ENCODE peak calls at places on chromosomes 4 and X, in ten cellular contexts. J is Peyer's patch; U is ovary; A is left ventricle myocardium inferior; Y is body of pancreas; F is breast epithelium; K is pancreas; Z is CD8-positive, alpha-beta T cell; R is neuronal stem cell; H is MM.1S. S is an unnamed sample.

GRCh38 chrX:131792356-131792749 is 230.7 kb upstream of the STK26 start:
- DNase-seq in J (peak; percentile 90), U (peak; percentile 95), A (no peak), Y (no peak), F (no peak), K (no peak), Z (no peak), R (no peak), H (peak; percentile 92), S (peak; percentile 91)

GRCh38 chrX:40273356-40274050 is 175.7 kb upstream of the BCOR start:
- DNase-seq in J (no peak), U (peak; percentile 42), A (peak; percentile 25), Y (no peak), F (no peak), K (no peak), Z (no peak), R (no peak), H (no peak), S (peak; percentile 74)

GRCh38 chrX:31506360-31506759 is 434.5 kb upstream of the FTHL17 start:
- DNase-seq in J (no peak), U (no peak), A (no peak), Y (no peak), F (no peak), K (no peak), Z (no peak), R (no peak), H (no peak), S (no peak)

GRCh38 chr4:108596389-108596788 is 24.0 kb upstream of the RPL34 start:
- DNase-seq in J (no peak), U (no peak), A (no peak), Y (no peak), F (no peak), K (no peak), Z (no peak), R (no peak), H (no peak), S (no peak)

GRCh38 chr4:41882622-41883347 is 52.4 kb upstream of the TMEM33 start:
- DNase-seq in J (no peak), U (peak; percentile 28), A (no peak), Y (peak; percentile 46), F (peak; percentile 54), K (no peak), Z (peak; percentile 36), R (no peak), H (peak; percentile 44), S (no peak)

GRCh38 chr4:726235-726787 is 20.7 kb downstream of the PCGF3 start:
- DNase-seq in J (no peak), U (peak; percentile 29), A (no peak), Y (no peak), F (no peak), K (no peak), Z (no peak), R (no peak), H (no peak), S (no peak)

GRCh38 chrX:67614414-67614813 is 70.6 kb downstream of the AR start:
- DNase-seq in J (no peak), U (no peak), A (no peak), Y (no peak), F (no peak), K (no peak), Z (no peak), R (no peak), H (no peak), S (no peak)

GRCh38 chr4:105546086-105546485 is 6.3 kb upstream of the ARHGEF38 start:
- DNase-seq in J (no peak), U (no peak), A (no peak), Y (no peak), F (no peak), K (no peak), Z (no peak), R (no peak), H (no peak), S (no peak)

GRCh38 chrX:13028871-13029336 is 15.5 kb downstream of the FAM9C start:
- DNase-seq in J (no peak), U (no peak), A (no peak), Y (no peak), F (no peak), K (no peak), Z (no peak), R (no peak), H (no peak), S (no peak)

GRCh38 chrX:146887020-146887419 is 72.5 kb upstream of the CXorf51A start:
- DNase-seq in J (no peak), U (no peak), A (no peak), Y (no peak), F (no peak), K (no peak), Z (no peak), R (no peak), H (no peak), S (no peak)

GRCh38 chr4:16897351-16897750 is 1.1 kb downstream of the LDB2 start:
- DNase-seq in J (no peak), U (no peak), A (no peak), Y (no peak), F (no peak), K (no peak), Z (no peak), R (no peak), H (no peak), S (no peak)

GRCh38 chrX:55120767-55121358 is 32.0 kb downstream of the PAGE2 start:
- DNase-seq in J (no peak), U (no peak), A (no peak), Y (no peak), F (no peak), K (no peak), Z (no peak), R (no peak), H (no peak), S (no peak)

GRCh38 chr4:105895609-105896460 is 564 bp downstream of the NPNT start:
- DNase-seq in J (no peak), U (peak; percentile 17), A (peak; percentile 17), Y (peak; percentile 56), F (peak; percentile 69), K (peak; percentile 35), Z (no peak), R (peak; percentile 37), H (peak; percentile 62), S (peak; percentile 12)

GRCh38 chr4:115664285-115664684 is 550.9 kb upstream of the NDST4 start:
- DNase-seq in J (no peak), U (no peak), A (no peak), Y (no peak), F (no peak), K (no peak), Z (no peak), R (peak; percentile 11), H (no peak), S (no peak)

GRCh38 chr4:88792268-88792781 is 94.7 kb upstream of the NAP1L5 start:
- DNase-seq in J (no peak), U (no peak), A (no peak), Y (no peak), F (no peak), K (no peak), Z (no peak), R (no peak), H (no peak), S (no peak)

GRCh38 chr4:87932718-87933136 is 42.8 kb upstream of the SPP1 start:
- DNase-seq in J (no peak), U (no peak), A (no peak), Y (no peak), F (no peak), K (no peak), Z (no peak), R (no peak), H (no peak), S (no peak)

GRCh38 chr4:111952708-111953107 is 192.5 kb upstream of the FAM241A start:
- DNase-seq in J (no peak), U (no peak), A (no peak), Y (no peak), F (no peak), K (no peak), Z (no peak), R (no peak), H (no peak), S (no peak)
- H3K27me3 ChIP-seq in J (no peaks in the 10 kb centered on the region), U (no peaks in the 10 kb centered on the region), A (no peaks in the 10 kb centered on the region), Y (no peaks in the 10 kb centered on the region), F (no peaks in the 10 kb centered on the region), K (peaks cover 2% of the 10 kb centered on the region), Z (no peaks in the 10 kb centered on the region), R (no peaks in the 10 kb centered on the region), H (no peaks in the 10 kb centered on the region), S (no peaks in the 10 kb centered on the region)

DNA sequence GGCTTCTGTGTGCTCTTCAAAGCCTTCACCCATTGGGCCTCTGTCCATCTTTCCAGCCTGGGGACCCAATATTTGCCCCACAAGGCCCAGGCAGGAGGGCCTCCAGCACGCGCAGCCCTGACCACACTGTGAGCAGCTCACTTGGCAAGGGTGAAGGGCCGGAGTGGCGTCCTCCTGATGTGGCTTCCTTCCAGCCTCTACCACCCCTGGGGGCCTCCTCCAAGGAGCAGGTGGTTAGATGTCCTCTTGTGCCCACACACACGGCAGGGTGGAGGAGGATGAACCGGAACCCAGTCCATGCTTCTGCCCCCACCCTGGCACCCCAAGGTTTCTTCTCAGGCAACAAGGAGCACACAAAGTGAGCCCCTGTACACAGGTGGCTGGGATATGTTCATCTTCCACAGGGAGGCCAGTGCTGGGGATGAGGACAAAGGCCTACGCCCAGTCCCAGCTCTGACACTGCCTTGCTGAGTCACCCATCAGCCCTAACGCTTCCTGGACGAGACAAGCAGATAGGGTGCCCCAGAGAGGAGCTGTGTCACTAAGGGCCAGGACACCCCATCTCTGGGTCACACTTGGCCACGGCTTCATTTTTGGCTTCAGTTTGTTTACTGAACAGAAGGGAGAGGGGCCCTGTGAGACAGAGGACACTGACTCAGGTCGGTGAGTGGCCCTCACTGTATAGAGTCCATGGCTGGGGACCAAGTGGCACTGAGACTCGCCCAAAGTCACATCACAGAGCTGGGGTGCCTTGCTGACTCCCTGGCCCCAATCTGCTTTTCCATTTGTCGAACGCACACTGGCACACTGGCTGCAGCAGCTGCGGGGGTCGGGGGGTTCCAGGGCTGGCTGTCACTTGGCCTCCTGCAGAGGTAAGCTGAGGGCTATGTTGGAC is 1.9 kb downstream of the UBL4A start:
- DNase-seq in J (no peak), U (peak; percentile 23), A (no peak), Y (no peak), F (no peak), K (no peak), Z (no peak), R (no peak), H (no peak), S (no peak)
- H3K27ac ChIP-seq in J (no peak overlapping the region), U (no peak overlapping the region), A (peak overlapping the region; percentile 96), Y (no peak overlapping the region), F (no peak overlapping the region), K (no peak overlapping the region), Z (no peak overlapping the region), R (no peak overlapping the region), H (no peak overlapping the region), S (no peak overlapping the region)

GRCh38 chrX:73525928-73526690 is 36.9 kb upstream of the CHIC1 start:
- DNase-seq in J (no peak), U (no peak), A (no peak), Y (no peak), F (no peak), K (no peak), Z (no peak), R (no peak), H (no peak), S (no peak)
- H3K4me3 ChIP-seq in J (no peak overlapping the region), U (no peak overlapping the region), A (no peak overlapping the region), Y (no peak overlapping the region), F (no peak overlapping the region), K (no peak overlapping the region), Z (no peak overlapping the region), R (no peak overlapping the region), H (no peak overlapping the region), S (no peak overlapping the region)

DNA sequence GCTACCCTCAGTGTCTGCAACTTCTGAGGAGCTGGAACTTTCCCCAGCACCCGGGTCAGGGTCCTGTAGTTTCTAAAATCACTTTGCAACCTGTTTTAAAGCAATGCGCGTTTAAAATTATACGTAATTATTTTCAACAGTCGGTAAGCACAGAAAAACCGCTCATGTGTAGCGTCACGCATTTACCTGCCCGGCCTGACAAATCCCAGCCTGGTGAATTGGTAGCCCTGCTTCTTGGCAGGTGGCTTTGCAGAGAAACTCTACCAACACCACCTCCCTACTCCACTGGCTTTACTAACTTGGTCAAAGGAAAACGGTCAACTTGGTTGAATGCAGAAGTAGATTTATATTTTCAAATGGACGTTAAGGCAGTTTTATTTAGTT is 651 bp downstream of the BANK1 start:
- DNase-seq in J (peak; percentile 55), U (no peak), A (no peak), Y (peak; percentile 15), F (no peak), K (no peak), Z (no peak), R (no peak), H (no peak), S (no peak)
- H3K27me3 ChIP-seq in J (no peaks in the 10 kb centered on the region), U (no peaks in the 10 kb centered on the region), A (peaks cover 42% of the 10 kb centered on the region), Y (no peaks in the 10 kb centered on the region), F (peaks cover 3% of the 10 kb centered on the region), K (no peaks in the 10 kb centered on the region), Z (peaks cover 5% of the 10 kb centered on the region), R (no peaks in the 10 kb centered on the region), H (no peaks in the 10 kb centered on the region), S (peaks cover 4% of the 10 kb centered on the region)